ENCODE peak calls at places on chromosome 9, in eight cellular contexts. Z is stimulated activated memory B cell treated with anti-CD40 and anti-IgM and Interleukin-4, amounts not matched to agents 10 μg/mL and 1 μg/mL and 100 μg/mL, for 72 hours; J is effector memory CD8-positive, alpha-beta T cell; Q is mucosa of descending colon; N is stimulated activated effector memory CD8-positive, alpha-beta T cell treated with anti-CD3 and anti-CD28 coated beads, Interleukin-12 subunit alpha, Interleukin-12 subunit beta, amount 100 ng/mL, for 72 hours; F is CD4-positive, alpha-beta T cell; R is left cardiac atrium; H is activated CD8-positive, alpha-beta T cell treated with anti-CD3 and anti-CD28 coated beads for 36 hours. A is an unnamed sample.

GRCh38 chr9:110321055-110321454 is 16.6 kb downstream of the TXNDC8 start:
- ATAC-seq in Z (no peak), J (no peak), Q (no peak), N (no peak), F (no peak), R (no peak), H (no peak), A (no peak)

GRCh38 chr9:131622536-131622935 is 77.2 kb downstream of the PRRT1B start:
- ATAC-seq in Z (peak; percentile 66), J (no peak), Q (no peak), N (no peak), F (no peak), R (no peak), H (no peak), A (no peak)

GRCh38 chr9:134992755-134993124 is 75.0 kb upstream of the FCN1 start:
- ATAC-seq in Z (no peak), J (no peak), Q (no peak), N (no peak), F (no peak), R (no peak), H (no peak), A (no peak)

GRCh38 chr9:37236822-37237221 is 116.4 kb downstream of the ZCCHC7 start:
- ATAC-seq in Z (no peak), J (no peak), Q (no peak), N (no peak), F (no peak), R (no peak), H (no peak), A (no peak)

GRCh38 chr9:134371731-134372130 is 45.5 kb downstream of the RXRA start:
- ATAC-seq in Z (no peak), J (peak; percentile 25), Q (peak; percentile 17), N (no peak), F (no peak), R (peak; percentile 29), H (no peak), A (no peak)

GRCh38 chr9:123470121-123470851 is 114.3 kb downstream of the CRB2 start:
- ATAC-seq in Z (no peak), J (no peak), Q (no peak), N (no peak), F (no peak), R (peak; percentile 55), H (no peak), A (no peak)

GRCh38 chr9:68488126-68488525 is 52.6 kb downstream of the TMEM252 start:
- ATAC-seq in Z (no peak), J (no peak), Q (no peak), N (no peak), F (no peak), R (peak; percentile 19), H (no peak), A (no peak)

GRCh38 chr9:4837768-4838546 is 45.2 kb downstream of the RCL1 start:
- ATAC-seq in Z (peak; percentile 47), J (no peak), Q (no peak), N (no peak), F (no peak), R (peak; percentile 56), H (peak; percentile 57), A (peak; percentile 25)

GRCh38 chr9:78209127-78209526 is 26.7 kb upstream of the CEP78 start:
- ATAC-seq in Z (no peak), J (no peak), Q (no peak), N (no peak), F (no peak), R (no peak), H (no peak), A (no peak)

GRCh38 chr9:27414215-27414731 is 109.8 kb upstream of the IFNK start:
- ATAC-seq in Z (no peak), J (no peak), Q (peak; percentile 74), N (no peak), F (no peak), R (peak; percentile 30), H (no peak), A (no peak)

GRCh38 chr9:107198718-107199117 is 84.4 kb upstream of the RAD23B start:
- ATAC-seq in Z (no peak), J (no peak), Q (no peak), N (no peak), F (no peak), R (no peak), H (no peak), A (no peak)

GRCh38 chr9:89687216-89687615 is 82.4 kb downstream of the GADD45G start:
- ATAC-seq in Z (no peak), J (no peak), Q (peak; percentile 65), N (no peak), F (no peak), R (no peak), H (no peak), A (no peak)

GRCh38 chr9:21096901-21097255 is 19.1 kb upstream of the IFNB1 start:
- ATAC-seq in Z (no peak), J (no peak), Q (no peak), N (no peak), F (no peak), R (peak; percentile 45), H (peak; percentile 7), A (no peak)

GRCh38 chr9:91740713-91741112 is 209.3 kb downstream of the ROR2 start:
- ATAC-seq in Z (no peak), J (no peak), Q (peak; percentile 34), N (no peak), F (no peak), R (peak; percentile 47), H (no peak), A (no peak)

GRCh38 chr9:107275530-107275929 is 7.5 kb upstream of the RAD23B start:
- ATAC-seq in Z (no peak), J (no peak), Q (no peak), N (no peak), F (no peak), R (no peak), H (no peak), A (no peak)

GRCh38 chr9:101398930-101399640 is 434 bp downstream of the ZNF189 start:
- ATAC-seq in Z (peak; percentile 11), J (no peak), Q (peak; percentile 15), N (no peak), F (no peak), R (peak; percentile 23), H (no peak), A (peak; percentile 8)

GRCh38 chr9:4490705-4491620 is 695 bp downstream of the SLC1A1 start:
- ATAC-seq in Z (peak; percentile 29), J (no peak), Q (peak; percentile 0), N (peak; percentile 40), F (no peak), R (no peak), H (no peak), A (no peak)

GRCh38 chr9:28215921-28216320 is 642.6 kb upstream of the C9orf72 start:
- ATAC-seq in Z (no peak), J (no peak), Q (no peak), N (no peak), F (no peak), R (no peak), H (no peak), A (no peak)

GRCh38 chr9:123684393-123685149 is 245.4 kb downstream of the DENND1A start:
- ATAC-seq in Z (peak; percentile 86), J (no peak), Q (no peak), N (peak; percentile 48), F (no peak), R (no peak), H (peak; percentile 76), A (peak; percentile 75)

GRCh38 chr9:3887798-3888495 is 362.1 kb upstream of the RFX3 start:
- ATAC-seq in Z (no peak), J (no peak), Q (no peak), N (peak; percentile 32), F (no peak), R (no peak), H (peak; percentile 66), A (peak; percentile 43)

GRCh38 chr9:21777701-21778100 is 24.7 kb upstream of the MTAP start:
- ATAC-seq in Z (no peak), J (peak; percentile 33), Q (no peak), N (no peak), F (no peak), R (no peak), H (no peak), A (no peak)

GRCh38 chr9:105188746-105189145 is 55.7 kb upstream of the SLC44A1 start:
- ATAC-seq in Z (no peak), J (no peak), Q (peak; percentile 12), N (no peak), F (no peak), R (no peak), H (no peak), A (no peak)

GRCh38 chr9:98253563-98253962 is 1.9 kb downstream of the TBC1D2 start:
- ATAC-seq in Z (no peak), J (no peak), Q (no peak), N (no peak), F (no peak), R (no peak), H (no peak), A (no peak)

GRCh38 chr9:32487981-32488380 is 38.0 kb downstream of the RIGI start:
- ATAC-seq in Z (no peak), J (no peak), Q (no peak), N (no peak), F (no peak), R (no peak), H (no peak), A (no peak)

GRCh38 chr9:7173139-7173538 is 415.4 kb downstream of the KDM4C start:
- ATAC-seq in Z (no peak), J (no peak), Q (no peak), N (no peak), F (no peak), R (no peak), H (no peak), A (no peak)

GRCh38 chr9:12817702-12818101 is 42.9 kb downstream of the LURAP1L start:
- ATAC-seq in Z (no peak), J (no peak), Q (peak; percentile 85), N (no peak), F (no peak), R (no peak), H (no peak), A (no peak)

GRCh38 chr9:27280858-27281257 is 16.1 kb downstream of the EQTN start:
- ATAC-seq in Z (no peak), J (no peak), Q (peak; percentile 13), N (no peak), F (no peak), R (peak; percentile 38), H (no peak), A (no peak)

GRCh38 chr9:126975327-126976059 is 60.9 kb downstream of the RALGPS1 start:
- ATAC-seq in Z (no peak), J (no peak), Q (no peak), N (no peak), F (no peak), R (peak; percentile 19), H (no peak), A (no peak)

GRCh38 chr9:71179183-71179582 is 57.8 kb upstream of the TRPM3 start:
- ATAC-seq in Z (no peak), J (no peak), Q (peak; percentile 75), N (no peak), F (no peak), R (no peak), H (no peak), A (no peak)

GRCh38 chr9:89542461-89543021 is 44.6 kb upstream of the SEMA4D start:
- ATAC-seq in Z (peak; percentile 86), J (no peak), Q (peak; percentile 33), N (no peak), F (no peak), R (no peak), H (peak; percentile 24), A (no peak)

GRCh38 chr9:129011170-129011569 is 17.0 kb downstream of the SH3GLB2 start:
- ATAC-seq in Z (no peak), J (no peak), Q (no peak), N (no peak), F (no peak), R (no peak), H (no peak), A (no peak)

GRCh38 chr9:131728961-131729360 is 10.9 kb downstream of the RAPGEF1 start:
- ATAC-seq in Z (peak; percentile 84), J (peak; percentile 61), Q (peak; percentile 49), N (peak; percentile 75), F (peak; percentile 72), R (peak; percentile 17), H (peak; percentile 66), A (peak; percentile 52)

GRCh38 chr9:137152844-137153405 is 14.0 kb downstream of the GRIN1 start:
- ATAC-seq in Z (no peak), J (no peak), Q (no peak), N (no peak), F (no peak), R (no peak), H (no peak), A (no peak)

GRCh38 chr9:126157409-126157808 is 169.2 kb upstream of the MVB12B start:
- ATAC-seq in Z (no peak), J (no peak), Q (no peak), N (no peak), F (no peak), R (no peak), H (no peak), A (no peak)

A was measured in activated T-helper 17 cell treated with anti-CD3 and anti-CD28 coated beads, Interleukin-2, amount 50 U/mL, for 72 hours.